ENCODE peak calls at places on chromosomes 5 and 9, in nine cellular contexts. K, R, D, Y, T, B, E, W and P are unnamed samples.

GRCh38 chr5:178236685-178237084 is 4.1 kb upstream of the PHYKPL start:
- DNase-seq in K (no peak), R (no peak), D (no peak), Y (no peak), T (no peak), B (no peak), E (no peak), W (no peak), P (no peak)

GRCh38 chr9:79537838-79538237 is 33.9 kb upstream of the TLE4 start:
- DNase-seq in K (no peak), R (no peak), D (no peak), Y (no peak), T (no peak), B (no peak), E (no peak), W (no peak), P (no peak)

GRCh38 chr5:62719061-62719730 is 140.6 kb downstream of the LRRC70 start:
- DNase-seq in K (no peak), R (no peak), D (no peak), Y (no peak), T (no peak), B (no peak), E (no peak), W (no peak), P (no peak)

GRCh38 chr9:132878695-132879064 is at the start of gene SPACA9:
- DNase-seq in K (peak), R (peak), D (no peak), Y (peak), T (peak), B (peak), E (peak), W (no peak), P (peak)

GRCh38 chr9:129282308-129283211 is 104.5 kb upstream of the IER5L start:
- DNase-seq in K (no peak), R (no peak), D (no peak), Y (no peak), T (no peak), B (no peak), E (peak), W (no peak), P (no peak)

GRCh38 chr9:26310294-26310693 is 582.3 kb downstream of the CAAP1 start:
- DNase-seq in K (no peak), R (no peak), D (no peak), Y (peak), T (no peak), B (no peak), E (no peak), W (no peak), P (no peak)

GRCh38 chr5:167998148-167998767 is 293.2 kb upstream of the WWC1 start:
- DNase-seq in K (no peak), R (no peak), D (no peak), Y (peak), T (no peak), B (no peak), E (no peak), W (no peak), P (no peak)

GRCh38 chr5:124043456-124043855 is 531.5 kb downstream of the CSNK1G3 start:
- DNase-seq in K (peak), R (no peak), D (no peak), Y (peak), T (no peak), B (peak), E (no peak), W (no peak), P (no peak)

GRCh38 chr5:20610650-20611049 is 622.6 kb upstream of the CDH18 start:
- DNase-seq in K (no peak), R (no peak), D (no peak), Y (no peak), T (no peak), B (no peak), E (no peak), W (no peak), P (no peak)

GRCh38 chr9:95239071-95239470 is 78.4 kb downstream of the FANCC start:
- DNase-seq in K (no peak), R (no peak), D (no peak), Y (no peak), T (no peak), B (no peak), E (no peak), W (no peak), P (no peak)

GRCh38 chr5:36177154-36177553 is 25.2 kb downstream of the SKP2 start:
- DNase-seq in K (no peak), R (no peak), D (no peak), Y (no peak), T (no peak), B (peak), E (no peak), W (no peak), P (no peak)

GRCh38 chr5:55037046-55037771 is 13.2 kb downstream of the GZMK start:
- DNase-seq in K (peak), R (no peak), D (peak), Y (peak), T (no peak), B (peak), E (peak), W (peak), P (no peak)

GRCh38 chr9:123451011-123451410 is 95.0 kb downstream of the CRB2 start:
- DNase-seq in K (no peak), R (no peak), D (no peak), Y (no peak), T (no peak), B (no peak), E (no peak), W (no peak), P (no peak)

GRCh38 chr5:126117044-126117443 is 306.2 kb upstream of the GRAMD2B start:
- DNase-seq in K (no peak), R (no peak), D (no peak), Y (no peak), T (no peak), B (no peak), E (no peak), W (no peak), P (no peak)

GRCh38 chr9:123358181-123358894 is 2.3 kb downstream of the CRB2 start:
- DNase-seq in K (no peak), R (no peak), D (no peak), Y (no peak), T (no peak), B (no peak), E (no peak), W (no peak), P (no peak)

GRCh38 chr5:90479611-90480385 is 5.1 kb downstream of the POLR3G start:
- DNase-seq in K (no peak), R (no peak), D (no peak), Y (peak), T (no peak), B (no peak), E (peak), W (no peak), P (no peak)

GRCh38 chr5:133440467-133441115 is 171.8 kb downstream of the FSTL4 start:
- DNase-seq in K (no peak), R (no peak), D (no peak), Y (no peak), T (no peak), B (no peak), E (no peak), W (no peak), P (no peak)

GRCh38 chr5:141343242-141343952 is at the start of gene PCDHGA3:
- DNase-seq in K (no peak), R (no peak), D (no peak), Y (no peak), T (no peak), B (peak), E (no peak), W (no peak), P (peak)

GRCh38 chr9:125513634-125514413 is 193.2 kb downstream of the MAPKAP1 start:
- DNase-seq in K (no peak), R (no peak), D (no peak), Y (peak), T (peak), B (no peak), E (peak), W (no peak), P (peak)

GRCh38 chr9:108057421-108058136 is 568.0 kb upstream of the KLF4 start:
- DNase-seq in K (no peak), R (no peak), D (no peak), Y (peak), T (peak), B (no peak), E (peak), W (no peak), P (peak)

GRCh38 chr5:157354825-157355224 is 88.9 kb downstream of the CYFIP2 start:
- DNase-seq in K (no peak), R (no peak), D (no peak), Y (peak), T (peak), B (peak), E (no peak), W (no peak), P (no peak)

GRCh38 chr5:158119852-158120708 is 261.1 kb upstream of the CLINT1 start:
- DNase-seq in K (no peak), R (no peak), D (no peak), Y (peak), T (peak), B (no peak), E (peak), W (no peak), P (no peak)

GRCh38 chr5:143258559-143259253 is 144.8 kb downstream of the NR3C1 start:
- DNase-seq in K (no peak), R (no peak), D (no peak), Y (no peak), T (no peak), B (no peak), E (no peak), W (no peak), P (peak)

GRCh38 chr5:135212361-135213033 is 178.5 kb upstream of the PITX1 start:
- DNase-seq in K (no peak), R (no peak), D (no peak), Y (no peak), T (no peak), B (no peak), E (no peak), W (no peak), P (no peak)